ENCODE peak calls at places on chromosomes 6 and 20, in eight cellular contexts. O is adrenal gland, Y is uterus, X is NB4, W is A549, D is vagina, I is stomach, U is spleen. J is an unnamed sample.

GRCh38 chr6:10626154-10626741 is 68.2 kb downstream of the C6orf52 start:
- DNase-seq in D (no peak), I (no peak), W (no peak), Y (no peak), X (no peak), O (no peak), U (no peak), J (no peak)

GRCh38 chr6:137001287-137001976 is 43.3 kb downstream of the IL20RA start:
- DNase-seq in X (no peak), Y (no peak), O (no peak), U (no peak), D (no peak), I (no peak), W (peak), J (no peak)

GRCh38 chr20:53691811-53692192 is 98.2 kb upstream of the ZNF217 start:
- DNase-seq in O (no peak), D (no peak), U (no peak), W (no peak), Y (no peak), I (no peak), X (no peak), J (no peak)

GRCh38 chr6:70811788-70812187 is 144.1 kb downstream of the SMAP1 start:
- DNase-seq in W (no peak), Y (no peak), O (no peak), X (no peak), D (no peak), I (no peak), U (no peak), J (no peak)

GRCh38 chr6:147578159-147578558 is 69.7 kb downstream of the SAMD5 start:
- DNase-seq in O (no peak), Y (no peak), X (no peak), U (no peak), W (no peak), D (no peak), I (no peak), J (no peak)

GRCh38 chr6:111971181-111971829 is 82.6 kb upstream of the CCN6 start:
- DNase-seq in W (no peak), I (no peak), Y (no peak), X (no peak), O (no peak), D (no peak), U (no peak), J (no peak)

GRCh38 chr6:119444642-119445557 is 95.3 kb upstream of the MAN1A1 start:
- DNase-seq in Y (no peak), X (no peak), O (no peak), U (no peak), W (no peak), D (no peak), I (no peak), J (no peak)

GRCh38 chr20:4966826-4967751 is 34.2 kb downstream of the SLC23A2 start:
- DNase-seq in O (no peak), I (no peak), W (no peak), Y (no peak), U (no peak), X (no peak), D (no peak), J (no peak)

GRCh38 chr6:166542580-166542912 is 43.9 kb downstream of the RAMACL start:
- DNase-seq in W (no peak), I (peak), Y (no peak), U (no peak), D (no peak), O (no peak), X (no peak), J (no peak)

GRCh38 chr20:35049776-35050352 is 42.7 kb downstream of the TRPC4AP start:
- DNase-seq in O (no peak), D (no peak), Y (no peak), W (no peak), I (no peak), X (no peak), U (no peak), J (no peak)

GRCh38 chr6:142932788-142933362 is 12.1 kb downstream of the HIVEP2 start:
- DNase-seq in U (no peak), W (no peak), D (no peak), X (no peak), Y (no peak), O (no peak), I (no peak), J (no peak)

GRCh38 chr6:2857580-2858337 is 16.1 kb upstream of the SERPINB1 start:
- DNase-seq in X (peak), Y (no peak), I (no peak), O (peak), W (peak), D (no peak), U (peak), J (no peak)

GRCh38 chr20:13649548-13649947 is 10.8 kb upstream of the TASP1 start:
- DNase-seq in I (no peak), O (no peak), Y (peak), X (no peak), U (no peak), W (no peak), D (no peak), J (peak)

GRCh38 chr6:122735618-122736017 is 43.9 kb upstream of the FABP7 start:
- DNase-seq in O (no peak), D (no peak), I (no peak), Y (no peak), X (no peak), U (no peak), W (no peak), J (no peak)

GRCh38 chr20:1327241-1327653 is 1.7 kb downstream of the SDCBP2 start:
- DNase-seq in U (peak), O (peak), W (no peak), X (peak), Y (peak), D (peak), I (no peak), J (peak)

GRCh38 chr20:31822421-31823330 is 3.5 kb downstream of the MYLK2 start:
- DNase-seq in W (peak), U (peak), O (peak), Y (peak), I (peak), X (peak), D (no peak), J (peak)

GRCh38 chr20:56032251-56032650 is 26.9 kb upstream of the CBLN4 start:
- DNase-seq in D (no peak), O (no peak), U (no peak), I (no peak), X (peak), W (no peak), Y (no peak), J (no peak)

GRCh38 chr6:105993341-105993740 is 92.8 kb upstream of the PRDM1 start:
- DNase-seq in Y (no peak), D (no peak), O (no peak), W (no peak), I (no peak), U (no peak), X (no peak), J (no peak)

GRCh38 chr6:91868539-91869202 is 1281.8 kb upstream of the MAP3K7 start:
- DNase-seq in Y (no peak), I (no peak), O (no peak), U (no peak), X (no peak), W (no peak), D (no peak), J (no peak)

GRCh38 chr6:75483136-75483952 is 10.3 kb downstream of the FILIP1 start:
- DNase-seq in Y (no peak), U (no peak), I (no peak), D (no peak), O (no peak), X (no peak), W (no peak), J (no peak)

GRCh38 chr6:74070091-74070490 is 374.1 kb downstream of the CD109 start:
- DNase-seq in X (no peak), D (no peak), Y (no peak), O (no peak), W (no peak), U (no peak), I (no peak), J (no peak)

GRCh38 chr6:34386316-34387137 is 5.9 kb downstream of the NUDT3 start:
- DNase-seq in D (no peak), I (no peak), X (peak), O (no peak), Y (no peak), U (no peak), W (no peak), J (peak)

GRCh38 chr20:59064214-59064722 is 21.7 kb upstream of the PRELID3B start:
- DNase-seq in Y (no peak), X (no peak), U (no peak), W (no peak), I (no peak), D (no peak), O (no peak), J (no peak)

GRCh38 chr6:37004044-37004984 is 1.1 kb upstream of the FGD2 start:
- DNase-seq in Y (no peak), O (no peak), X (peak), W (no peak), I (no peak), U (no peak), D (no peak), J (no peak)

GRCh38 chr20:44586289-44586911 is 4.0 kb downstream of the PKIG start:
- DNase-seq in D (no peak), Y (no peak), W (no peak), I (no peak), X (peak), U (peak), O (no peak), J (no peak)

GRCh38 chr20:15882553-15882952 is 690.7 kb downstream of the KIF16B start:
- DNase-seq in X (no peak), U (no peak), W (no peak), I (no peak), Y (no peak), O (no peak), D (no peak), J (no peak)

GRCh38 chr6:84486526-84486925 is 259.1 kb upstream of the CEP162 start:
- DNase-seq in Y (no peak), W (no peak), O (no peak), U (no peak), X (no peak), I (no peak), D (no peak), J (no peak)

GRCh38 chr6:37103169-37104039 is 66.5 kb upstream of the PIM1 start:
- DNase-seq in D (no peak), O (peak), W (peak), I (peak), X (peak), U (peak), Y (peak), J (peak)

GRCh38 chr6:52207066-52207465 is 20.9 kb downstream of the IL17A start:
- DNase-seq in D (no peak), W (no peak), Y (no peak), U (no peak), X (no peak), O (no peak), I (no peak), J (no peak)

GRCh38 chr6:31122803-31123706 is 2.8 kb upstream of the CDSN start:
- DNase-seq in U (no peak), Y (peak), I (peak), W (peak), D (no peak), O (peak), X (no peak), J (peak)

GRCh38 chr6:32194825-32195651 is 2.6 kb upstream of the GPSM3 start:
- DNase-seq in U (no peak), O (peak), Y (no peak), X (peak), W (peak), I (no peak), D (no peak), J (no peak)

GRCh38 chr6:56659721-56660373 is 17.2 kb upstream of the DST start:
- DNase-seq in I (no peak), D (no peak), W (no peak), X (no peak), Y (no peak), U (no peak), O (no peak), J (no peak)

GRCh38 chr20:43973671-43974450 is 59.2 kb downstream of the TOX2 start:
- DNase-seq in Y (no peak), W (no peak), D (no peak), U (no peak), X (no peak), I (no peak), O (no peak), J (no peak)

GRCh38 chr6:108621117-108621516 is 60.4 kb downstream of the FOXO3 start:
- DNase-seq in I (peak), U (no peak), X (peak), O (peak), Y (no peak), D (no peak), W (no peak), J (peak)

GRCh38 chr6:35259946-35260626 is 551 bp downstream of the ZNF76 start:
- DNase-seq in W (peak), I (peak), X (peak), Y (peak), O (peak), U (no peak), D (no peak), J (peak)

GRCh38 chr20:40943591-40943990 is 85.0 kb upstream of the TOP1 start:
- DNase-seq in O (no peak), W (no peak), U (no peak), Y (no peak), I (no peak), D (no peak), X (no peak), J (peak)

GRCh38 chr6:91268941-91269340 is 682.1 kb upstream of the MAP3K7 start:
- DNase-seq in I (no peak), U (no peak), Y (no peak), W (no peak), X (no peak), O (no peak), D (no peak), J (no peak)

DNA sequence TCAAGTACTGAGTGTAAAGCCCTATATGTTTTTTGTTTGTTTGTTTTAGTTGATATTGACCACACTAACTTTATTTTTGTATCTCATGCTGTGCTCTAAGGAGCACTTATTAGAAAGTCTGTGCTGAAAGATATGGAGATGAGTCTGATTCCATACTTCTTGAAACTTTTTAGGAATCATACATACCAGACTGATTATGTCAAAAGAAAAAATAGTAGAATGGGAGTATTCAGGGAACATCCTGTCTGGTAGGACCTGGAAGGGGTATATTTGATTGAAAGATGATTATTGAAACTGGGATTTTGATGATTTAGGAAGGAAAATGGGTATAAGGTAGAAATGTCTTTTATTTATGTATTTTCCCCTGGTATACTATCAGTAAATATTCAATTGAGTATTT is 111.4 kb downstream of the QKI start:
- DNase-seq in Y (no peak), X (no peak), W (no peak), I (no peak), O (no peak), U (no peak), D (no peak), J (no peak)
- TF ChIP-seq CTCF in Y (no peak), X (no peak), W (no peak), I (no peak), O (no peak), U (no peak), D (no peak), J (no peak)

GRCh38 chr6:26216886-26217713 is 129.9 kb downstream of the HFE start:
- DNase-seq in W (no peak), U (peak), Y (peak), D (no peak), I (peak), O (peak), X (peak), J (peak)
- TF ChIP-seq POLR2A in W (no peak), U (peak), Y (no peak), D (peak), I (no peak), O (peak), X (peak), J (peak)

DNA sequence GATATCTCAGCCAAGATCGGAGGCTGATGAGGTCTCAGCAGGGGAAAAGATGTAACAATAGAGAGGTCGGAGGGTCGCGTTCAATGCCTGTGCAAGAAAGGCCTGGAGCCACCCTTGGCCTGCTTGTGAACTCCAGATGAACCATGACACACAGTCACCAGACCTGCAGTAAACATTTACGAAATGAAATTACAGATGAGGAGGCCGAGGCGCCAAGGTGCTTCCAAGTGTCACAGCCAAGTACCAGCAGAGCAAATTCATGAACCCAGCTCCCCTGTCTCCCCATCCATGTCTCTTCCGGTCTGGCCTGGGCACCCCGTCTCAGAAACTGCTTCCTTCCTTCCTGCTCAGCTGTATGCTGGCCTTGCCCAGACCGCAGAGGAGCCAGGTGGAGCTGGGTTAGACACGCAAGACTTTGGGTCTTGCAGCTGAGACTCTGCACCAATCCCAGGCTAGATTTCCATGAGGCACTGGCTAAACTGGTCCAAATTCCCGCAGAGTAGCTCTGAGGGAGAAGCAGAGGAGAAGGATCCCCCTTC is 48.1 kb downstream of the CHMP4B start:
- DNase-seq in W (no peak), O (peak), Y (no peak), U (no peak), D (no peak), X (no peak), I (no peak), J (no peak)
- TF ChIP-seq CTCF in W (no peak), O (no peak), Y (no peak), U (no peak), D (no peak), X (no peak), I (no peak), J (no peak)

GRCh38 chr20:19992996-19993908 is 23.9 kb upstream of the NAA20 start:
- DNase-seq in U (no peak), X (no peak), O (peak), W (peak), D (no peak), I (no peak), Y (no peak), J (no peak)
- TF ChIP-seq POLR2A in U (no peak), X (no peak), O (no peak), W (no peak), D (no peak), I (no peak), Y (no peak), J (no peak)

GRCh38 chr6:43416935-43417334 is 10.4 kb upstream of the ABCC10 start:
- DNase-seq in O (no peak), I (no peak), Y (no peak), U (no peak), W (no peak), D (no peak), X (no peak), J (no peak)

GRCh38 chr6:43407296-43407695 is 20.0 kb upstream of the ABCC10 start:
- DNase-seq in I (no peak), U (no peak), O (peak), X (no peak), D (no peak), W (no peak), Y (no peak), J (no peak)

GRCh38 chr6:43413002-43413401 is 14.3 kb upstream of the ABCC10 start:
- DNase-seq in W (no peak), D (no peak), X (no peak), I (no peak), U (no peak), O (no peak), Y (no peak), J (no peak)

GRCh38 chr6:43412541-43412940 is 14.8 kb upstream of the ABCC10 start:
- DNase-seq in X (no peak), D (no peak), I (no peak), U (no peak), O (no peak), Y (no peak), W (no peak), J (no peak)
- TF ChIP-seq CTCF in X (no peak), D (no peak), I (no peak), U (no peak), O (no peak), Y (no peak), W (no peak), J (no peak)

DNA sequence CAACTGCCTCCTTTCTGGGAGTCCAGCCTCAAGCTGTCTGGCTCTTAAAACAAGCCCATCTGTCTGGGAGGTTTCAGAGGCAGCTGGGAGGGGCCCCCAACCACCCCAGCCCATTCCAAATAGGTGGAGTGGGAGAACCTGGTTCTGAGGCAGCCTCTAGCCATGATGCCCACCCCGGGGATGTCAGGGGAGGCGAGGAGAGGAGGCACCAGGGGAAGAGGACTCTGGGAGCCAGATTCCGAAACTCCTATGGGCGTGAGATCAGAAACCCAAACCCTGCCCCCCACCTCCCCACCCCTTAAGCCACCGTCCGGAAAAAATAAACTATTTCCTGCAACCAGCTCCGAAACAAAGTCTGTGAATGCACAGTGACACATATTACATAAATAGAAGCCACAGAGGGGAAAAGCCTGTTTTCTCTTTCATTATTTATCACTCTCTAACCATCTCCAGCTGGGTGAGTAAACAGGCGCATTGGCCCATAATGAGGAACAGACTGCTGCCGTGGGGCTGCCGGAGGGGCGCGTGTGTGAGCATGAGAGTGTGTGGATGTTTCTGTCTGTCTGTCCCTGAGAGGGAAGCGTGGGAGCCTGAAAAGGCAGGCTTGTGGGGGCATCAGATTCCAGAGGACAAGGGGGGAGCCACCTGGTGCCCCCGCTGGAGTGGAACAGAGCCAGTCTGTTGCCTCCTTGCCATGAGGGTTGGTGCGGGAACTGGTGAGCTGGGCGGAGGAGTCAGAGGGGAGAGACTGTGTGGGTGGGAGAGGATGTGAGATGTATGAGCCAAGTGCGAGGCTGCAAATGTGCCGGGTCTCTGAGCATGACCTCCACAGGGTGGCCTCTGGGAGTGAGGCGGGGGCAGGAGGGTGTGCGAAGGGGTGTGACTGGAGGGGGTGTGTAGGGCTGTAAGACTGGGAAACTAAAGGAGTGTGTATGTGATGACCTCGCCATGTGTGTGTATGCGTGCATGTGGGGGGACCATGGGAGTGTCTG is 14.3 kb upstream of the FOXP4 start:
- DNase-seq in D (no peak), O (no peak), Y (peak), W (no peak), I (no peak), X (peak), U (peak), J (no peak)
- TF ChIP-seq POLR2A in D (no peak), O (no peak), Y (no peak), W (no peak), I (no peak), X (no peak), U (no peak), J (no peak)

GRCh38 chr6:54267798-54268197 is 40.4 kb upstream of the TINAG start:
- DNase-seq in X (peak), Y (no peak), W (peak), O (peak), U (no peak), D (no peak), I (no peak), J (no peak)

GRCh38 chr6:54262499-54262898 is 45.7 kb upstream of the TINAG start:
- DNase-seq in U (no peak), D (no peak), X (no peak), I (no peak), Y (no peak), W (no peak), O (no peak), J (no peak)

GRCh38 chr6:54262956-54263355 is 45.3 kb upstream of the TINAG start:
- DNase-seq in D (no peak), X (no peak), W (no peak), O (no peak), I (no peak), Y (no peak), U (no peak), J (no peak)

GRCh38 chr6:54264581-54265272 is 43.5 kb upstream of the TINAG start:
- DNase-seq in X (no peak), W (no peak), U (no peak), D (no peak), Y (no peak), I (no peak), O (no peak), J (no peak)

GRCh38 chr6:54266400-54266923 is 41.8 kb upstream of the TINAG start:
- DNase-seq in U (no peak), W (no peak), X (peak), O (no peak), D (no peak), Y (no peak), I (no peak), J (no peak)
- TF ChIP-seq CTCF in U (no peak), W (no peak), X (no peak), O (no peak), D (no peak), Y (no peak), I (no peak), J (no peak)

GRCh38 chr20:64057628-64058498 is 5.1 kb upstream of the TCEA2 start:
- DNase-seq in W (peak), X (peak), Y (peak), O (peak), D (no peak), I (peak), U (peak), J (peak)
- TF ChIP-seq POLR2A in W (no peak), X (no peak), Y (no peak), O (no peak), D (no peak), I (no peak), U (no peak), J (no peak)

J was measured in sigmoid colon.